ENCODE peak calls at places on chromosomes 4 and X, in five cellular contexts. One of them, this sample, is unnamed.

GRCh38 chr4:16226816-16227461 is 668 bp upstream of the TAPT1 start:
- DNase-seq in endothelial cell: peak
- DNase-seq in BJ: no peak
- DNase-seq in CD4-positive, alpha-beta memory T cell: peak
- DNase-seq in lung: peak
- DNase-seq in this sample: no peak

GRCh38 chr4:54818481-54818880 is 160.7 kb downstream of the KIT start:
- DNase-seq in lung: no peak
- DNase-seq in endothelial cell: no peak
- DNase-seq in BJ: no peak
- DNase-seq in CD4-positive, alpha-beta memory T cell: no peak
- DNase-seq in this sample: no peak

GRCh38 chr4:75344915-75345314 is 169.3 kb downstream of the RCHY1 start:
- DNase-seq in BJ: peak
- DNase-seq in lung: no peak
- DNase-seq in endothelial cell: no peak
- DNase-seq in CD4-positive, alpha-beta memory T cell: no peak
- DNase-seq in this sample: no peak

GRCh38 chrX:45668686-45669443 is 468.2 kb upstream of the DIPK2B start:
- DNase-seq in endothelial cell: no peak
- DNase-seq in BJ: peak
- DNase-seq in lung: no peak
- DNase-seq in CD4-positive, alpha-beta memory T cell: no peak
- DNase-seq in this sample: peak

GRCh38 chr4:55906999-55907398 is 41.7 kb upstream of the CEP135 start:
- DNase-seq in lung: no peak
- DNase-seq in CD4-positive, alpha-beta memory T cell: peak
- DNase-seq in endothelial cell: no peak
- DNase-seq in BJ: no peak
- DNase-seq in this sample: no peak

GRCh38 chr4:6727943-6728250 is 11.9 kb downstream of the BLOC1S4 start:
- DNase-seq in BJ: no peak
- DNase-seq in endothelial cell: no peak
- DNase-seq in lung: no peak
- DNase-seq in CD4-positive, alpha-beta memory T cell: no peak
- DNase-seq in this sample: no peak

GRCh38 chr4:107838763-107839162 is 14.0 kb downstream of the SGMS2 start:
- DNase-seq in BJ: no peak
- DNase-seq in CD4-positive, alpha-beta memory T cell: no peak
- DNase-seq in endothelial cell: no peak
- DNase-seq in lung: no peak
- DNase-seq in this sample: no peak

GRCh38 chrX:84156831-84157230 is 31.2 kb downstream of the RPS6KA6 start:
- DNase-seq in CD4-positive, alpha-beta memory T cell: no peak
- DNase-seq in BJ: no peak
- DNase-seq in endothelial cell: no peak
- DNase-seq in lung: no peak
- DNase-seq in this sample: no peak

GRCh38 chrX:53990201-53990600 is 54.1 kb downstream of the PHF8 start:
- DNase-seq in CD4-positive, alpha-beta memory T cell: no peak
- DNase-seq in BJ: no peak
- DNase-seq in lung: no peak
- DNase-seq in endothelial cell: no peak
- DNase-seq in this sample: no peak

This sample was measured in GM04504.